ENCODE peak calls at places on chromosomes 3 and 15, in five cellular contexts. V is endothelial cell of umbilical vein, J is esophagus muscularis mucosa, S is stomach, Q is suprapubic skin. T is an unnamed sample.

GRCh38 chr3:82938821-82939328 is 1177.4 kb upstream of the GBE1 start:
- DNase-seq in V (no peak), J (no peak), S (no peak), Q (peak; percentile 38), T (no peak)

GRCh38 chr3:186646841-186647240 is 6.6 kb downstream of the FETUB start:
- DNase-seq in V (no peak), J (no peak), S (no peak), Q (no peak), T (no peak)

GRCh38 chr3:116920836-116921596 is 211.4 kb downstream of the TUSC7 start:
- DNase-seq in V (peak; percentile 24), J (no peak), S (no peak), Q (no peak), T (no peak)

GRCh38 chr3:126476166-126476975 is 680 bp upstream of the ZXDC start:
- DNase-seq in V (peak; percentile 62), J (no peak), S (peak; percentile 65), Q (peak; percentile 87), T (peak; percentile 64)

GRCh38 chr15:37004373-37004869 is 95.9 kb downstream of the MEIS2 start:
- DNase-seq in V (no peak), J (no peak), S (no peak), Q (no peak), T (no peak)

GRCh38 chr3:64796597-64796996 is 108.8 kb upstream of the ADAMTS9 start:
- DNase-seq in V (peak; percentile 88), J (no peak), S (no peak), Q (no peak), T (no peak)

GRCh38 chr3:151550025-151550618 is 89.3 kb upstream of the IGSF10 start:
- DNase-seq in V (no peak), J (no peak), S (no peak), Q (no peak), T (no peak)

GRCh38 chr3:72255191-72255590 is 470.2 kb upstream of the PROK2 start:
- DNase-seq in V (no peak), J (no peak), S (peak; percentile 48), Q (no peak), T (peak; percentile 72)

GRCh38 chr15:56243117-56243773 is 434 bp downstream of the RFX7 start:
- DNase-seq in V (peak; percentile 32), J (peak; percentile 92), S (peak; percentile 31), Q (peak; percentile 66), T (no peak)

GRCh38 chr3:71551286-71551919 is 32.1 kb downstream of the FOXP1 start:
- DNase-seq in V (peak; percentile 62), J (no peak), S (no peak), Q (no peak), T (no peak)

GRCh38 chr3:31853580-31853979 is 127.5 kb downstream of the OSBPL10 start:
- DNase-seq in V (no peak), J (no peak), S (no peak), Q (no peak), T (no peak)

GRCh38 chr3:184766555-184767261 is 45.3 kb upstream of the VPS8 start:
- DNase-seq in V (no peak), J (no peak), S (no peak), Q (no peak), T (no peak)

GRCh38 chr3:186268616-186269448 is 93.2 kb downstream of the DGKG start:
- DNase-seq in V (no peak), J (no peak), S (no peak), Q (no peak), T (no peak)

GRCh38 chr15:43775411-43775965 is 1.3 kb downstream of the ELL3 start:
- DNase-seq in V (peak; percentile 45), J (no peak), S (peak; percentile 67), Q (peak; percentile 76), T (peak; percentile 65)

GRCh38 chr3:121809249-121809648 is 25.6 kb downstream of the IQCB1 start:
- DNase-seq in V (no peak), J (no peak), S (no peak), Q (no peak), T (no peak)

GRCh38 chr3:15451468-15452113 is 24.2 kb downstream of the EAF1 start:
- DNase-seq in V (no peak), J (no peak), S (no peak), Q (no peak), T (no peak)

GRCh38 chr15:25780479-25781255 is 82.5 kb downstream of the ATP10A start:
- DNase-seq in V (no peak), J (no peak), S (no peak), Q (peak; percentile 43), T (no peak)

GRCh38 chr15:60961541-60961940 is 267.6 kb downstream of the RORA start:
- DNase-seq in V (peak; percentile 68), J (peak; percentile 42), S (no peak), Q (no peak), T (no peak)
- TF ChIP-seq POLR2AphosphoS5 in V (no peak), J (no peak), S (no peak), Q (no peak), T (no peak)

GRCh38 chr15:90025461-90026033 is 24.4 kb downstream of the ZNF710 start:
- DNase-seq in V (no peak), J (no peak), S (no peak), Q (no peak), T (no peak)
- H3K4me1 ChIP-seq in V (peaks cover 2% of the 10 kb centered on the region), J (peaks cover 18% of the 10 kb centered on the region), S (peaks cover 28% of the 10 kb centered on the region), Q (peaks cover 10% of the 10 kb centered on the region), T (no peaks in the 10 kb centered on the region)

GRCh38 chr3:192092388-192093005 is 631.5 kb downstream of the PYDC2 start:
- DNase-seq in V (no peak), J (no peak), S (no peak), Q (no peak), T (no peak)

GRCh38 chr3:192091831-192092230 is 630.9 kb downstream of the PYDC2 start:
- DNase-seq in V (no peak), J (no peak), S (no peak), Q (no peak), T (no peak)

GRCh38 chr3:192090586-192090985 is 629.6 kb downstream of the PYDC2 start:
- DNase-seq in V (no peak), J (no peak), S (no peak), Q (no peak), T (no peak)
- TF ChIP-seq CTCF in V (no peak), J (no peak), S (no peak), Q (no peak), T (no peak)

GRCh38 chr3:138776961-138777360 is 57.8 kb downstream of the PIK3CB start:
- DNase-seq in V (no peak), J (no peak), S (no peak), Q (no peak), T (no peak)

GRCh38 chr3:138771585-138771984 is 63.1 kb downstream of the PIK3CB start:
- DNase-seq in V (no peak), J (no peak), S (no peak), Q (no peak), T (no peak)

GRCh38 chr3:138775254-138775595 is 59.5 kb downstream of the PIK3CB start:
- DNase-seq in V (no peak), J (no peak), S (no peak), Q (no peak), T (no peak)

GRCh38 chr3:138778643-138779042 is 56.1 kb downstream of the PIK3CB start:
- DNase-seq in V (no peak), J (no peak), S (no peak), Q (no peak), T (no peak)

GRCh38 chr3:138774529-138775253 is 60.0 kb downstream of the PIK3CB start:
- DNase-seq in V (peak; percentile 94), J (no peak), S (peak; percentile 60), Q (no peak), T (peak; percentile 45)
- TF ChIP-seq POLR2AphosphoS5 in V (peak; percentile 40), J (no peak), S (peak; percentile 10), Q (peak; percentile 12), T (no peak)

GRCh38 chr15:73954188-73955145 is 28.2 kb downstream of the LOXL1 start:
- DNase-seq in V (no peak), J (no peak), S (no peak), Q (peak; percentile 41), T (peak; percentile 25)
- H3K4me1 ChIP-seq in V (peaks cover 15% of the 10 kb centered on the region), J (peaks cover 52% of the 10 kb centered on the region), S (peaks cover 21% of the 10 kb centered on the region), Q (peaks cover 48% of the 10 kb centered on the region), T (peaks cover 12% of the 10 kb centered on the region)